ENCODE peak calls at places on chromosomes 2 and 18, in five cellular contexts. D is mammary epithelial cell, Y is cardiac muscle cell, G is heart left ventricle, J is PC-3. R is an unnamed sample.

GRCh38 chr18:74768096-74768495 is 170.4 kb downstream of the ZNF407 start:
- DNase-seq in D (no peak), Y (no peak), G (no peak), J (no peak), R (no peak)

GRCh38 chr18:10234912-10235439 is 219.5 kb upstream of the APCDD1 start:
- DNase-seq in D (peak; percentile 66), Y (peak; percentile 91), G (no peak), J (no peak), R (no peak)

GRCh38 chr18:5879479-5879882 is 15.8 kb downstream of the TMEM200C start:
- DNase-seq in D (peak; percentile 8), Y (peak; percentile 60), G (no peak), J (peak; percentile 58), R (no peak)

GRCh38 chr18:75073654-75074053 is 135.3 kb downstream of the PTGR3 start:
- DNase-seq in D (no peak), Y (no peak), G (no peak), J (no peak), R (no peak)

GRCh38 chr2:28377201-28377816 is 15.3 kb upstream of the FOSL2 start:
- DNase-seq in D (peak; percentile 52), Y (no peak), G (no peak), J (no peak), R (no peak)

GRCh38 chr18:75923169-75923568 is 495.7 kb upstream of the SMIM21 start:
- DNase-seq in D (peak; percentile 4), Y (peak; percentile 71), G (no peak), J (peak; percentile 31), R (peak; percentile 89)

GRCh38 chr2:233457356-233457755 is 103.1 kb downstream of the DGKD start:
- DNase-seq in D (no peak), Y (no peak), G (peak; percentile 29), J (no peak), R (no peak)

GRCh38 chr18:10205136-10205535 is 249.3 kb upstream of the APCDD1 start:
- DNase-seq in D (no peak), Y (peak; percentile 40), G (no peak), J (no peak), R (peak; percentile 27)

GRCh38 chr2:46956981-46957531 is 41.5 kb upstream of the MCFD2 start:
- DNase-seq in D (no peak), Y (no peak), G (no peak), J (no peak), R (peak; percentile 64)

GRCh38 chr2:122061206-122061605 is 305.8 kb downstream of the TSN start:
- DNase-seq in D (no peak), Y (no peak), G (no peak), J (no peak), R (no peak)

GRCh38 chr18:10406172-10406663 is 48.2 kb upstream of the APCDD1 start:
- DNase-seq in D (no peak), Y (no peak), G (no peak), J (no peak), R (no peak)

GRCh38 chr2:160111951-160112798 is 49.8 kb upstream of the PLA2R1 start:
- DNase-seq in D (no peak), Y (no peak), G (no peak), J (no peak), R (no peak)

GRCh38 chr2:86293612-86294011 is 43.8 kb downstream of the REEP1 start:
- DNase-seq in D (no peak), Y (no peak), G (no peak), J (peak; percentile 35), R (no peak)

GRCh38 chr2:191376981-191377629 is 131.9 kb downstream of the MYO1B start:
- DNase-seq in D (peak; percentile 86), Y (peak; percentile 93), G (no peak), J (peak; percentile 87), R (peak; percentile 85)

GRCh38 chr2:219567791-219568361 is 3.5 kb downstream of the OBSL1 start:
- DNase-seq in D (no peak), Y (no peak), G (no peak), J (no peak), R (no peak)

GRCh38 chr2:130795431-130795830 is 40.1 kb downstream of the AMER3 start:
- DNase-seq in D (peak; percentile 35), Y (no peak), G (no peak), J (peak; percentile 28), R (no peak)

GRCh38 chr18:5420909-5421308 is 122.9 kb downstream of the EPB41L3 start:
- DNase-seq in D (no peak), Y (no peak), G (no peak), J (no peak), R (no peak)

GRCh38 chr2:239471011-239471792 is 70.4 kb upstream of the HDAC4 start:
- DNase-seq in D (no peak), Y (no peak), G (no peak), J (no peak), R (no peak)

GRCh38 chr2:96116424-96116878 is at the start of gene ADRA2B:
- DNase-seq in D (peak; percentile 74), Y (peak; percentile 36), G (peak; percentile 86), J (peak; percentile 52), R (peak; percentile 82)

GRCh38 chr2:105393373-105394055 is 5.3 kb downstream of the FHL2 start:
- DNase-seq in D (no peak), Y (peak; percentile 95), G (peak; percentile 70), J (no peak), R (no peak)

GRCh38 chr2:43020990-43021677 is 205.3 kb downstream of the ZFP36L2 start:
- DNase-seq in D (peak; percentile 72), Y (no peak), G (no peak), J (no peak), R (no peak)

GRCh38 chr18:8841781-8842485 is 136.6 kb downstream of the MTCL1 start:
- DNase-seq in D (peak; percentile 76), Y (no peak), G (no peak), J (peak; percentile 27), R (no peak)

GRCh38 chr2:63403820-63404219 is 184.5 kb downstream of the WDPCP start:
- DNase-seq in D (no peak), Y (no peak), G (no peak), J (no peak), R (no peak)

GRCh38 chr2:145563752-145564615 is 1044.1 kb upstream of the ZEB2 start:
- DNase-seq in D (peak; percentile 80), Y (no peak), G (no peak), J (peak; percentile 49), R (peak; percentile 66)

GRCh38 chr2:68196120-68196716 is 38.5 kb downstream of the PNO1 start:
- DNase-seq in D (peak; percentile 27), Y (no peak), G (no peak), J (peak; percentile 76), R (peak; percentile 51)

GRCh38 chr2:186959486-186959885 is 110.5 kb upstream of the ZSWIM2 start:
- DNase-seq in D (no peak), Y (no peak), G (no peak), J (no peak), R (no peak)

GRCh38 chr18:11826836-11827235 is 24.4 kb upstream of the CHMP1B start:
- DNase-seq in D (no peak), Y (no peak), G (no peak), J (no peak), R (no peak)

GRCh38 chr2:222483513-222484039 is 59.2 kb downstream of the SGPP2 start:
- DNase-seq in D (no peak), Y (no peak), G (no peak), J (no peak), R (peak; percentile 21)

GRCh38 chr18:28494151-28494550 is 317.2 kb upstream of the CDH2 start:
- DNase-seq in D (no peak), Y (peak; percentile 67), G (no peak), J (no peak), R (no peak)

GRCh38 chr18:394276-394996 is 106.1 kb downstream of the COLEC12 start:
- DNase-seq in D (no peak), Y (no peak), G (no peak), J (no peak), R (peak; percentile 18)

GRCh38 chr2:213202006-213202405 is 50.6 kb upstream of the IKZF2 start:
- DNase-seq in D (no peak), Y (peak; percentile 36), G (no peak), J (no peak), R (peak; percentile 16)

DNA sequence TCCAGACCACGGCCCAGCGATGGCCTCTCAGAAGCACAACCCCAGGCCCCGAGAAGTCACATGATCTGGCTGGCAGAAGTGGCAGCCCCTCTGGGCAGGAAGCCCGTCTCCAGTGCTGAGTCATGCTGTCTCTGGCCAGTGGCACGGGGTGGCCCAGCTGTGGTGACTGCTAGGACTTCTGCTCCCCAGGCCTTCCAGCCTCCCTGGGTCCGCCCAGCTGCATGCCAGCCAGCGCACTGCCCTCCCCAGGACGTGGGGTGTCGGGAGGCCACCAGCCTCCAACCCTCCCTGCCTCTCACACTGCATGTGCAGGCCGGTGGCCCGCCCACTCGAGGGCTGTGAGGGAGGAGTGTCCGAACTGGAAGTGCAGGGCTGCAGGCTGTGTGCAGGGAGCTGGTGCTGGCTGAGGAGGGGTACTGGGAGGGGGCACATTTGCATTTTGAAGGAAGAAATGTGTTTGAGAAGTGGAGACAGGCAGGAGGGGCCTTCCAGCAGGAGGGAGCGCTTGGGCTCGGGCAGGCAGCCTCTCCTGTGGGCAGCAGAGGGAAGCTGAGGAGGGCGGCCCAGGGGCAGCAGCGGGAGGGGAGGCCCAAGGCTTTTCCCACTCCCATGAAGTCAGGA is 17.0 kb upstream of the HPCAL1 start:
- DNase-seq in D (peak; percentile 49), Y (peak; percentile 48), G (peak; percentile 91), J (peak; percentile 89), R (peak; percentile 90)
- H3K27ac ChIP-seq in D (no peak overlapping the region), Y (no peak overlapping the region), G (peak overlapping the region; percentile 75), J (peak overlapping the region; percentile 95), R (peak overlapping the region; percentile 67)

DNA sequence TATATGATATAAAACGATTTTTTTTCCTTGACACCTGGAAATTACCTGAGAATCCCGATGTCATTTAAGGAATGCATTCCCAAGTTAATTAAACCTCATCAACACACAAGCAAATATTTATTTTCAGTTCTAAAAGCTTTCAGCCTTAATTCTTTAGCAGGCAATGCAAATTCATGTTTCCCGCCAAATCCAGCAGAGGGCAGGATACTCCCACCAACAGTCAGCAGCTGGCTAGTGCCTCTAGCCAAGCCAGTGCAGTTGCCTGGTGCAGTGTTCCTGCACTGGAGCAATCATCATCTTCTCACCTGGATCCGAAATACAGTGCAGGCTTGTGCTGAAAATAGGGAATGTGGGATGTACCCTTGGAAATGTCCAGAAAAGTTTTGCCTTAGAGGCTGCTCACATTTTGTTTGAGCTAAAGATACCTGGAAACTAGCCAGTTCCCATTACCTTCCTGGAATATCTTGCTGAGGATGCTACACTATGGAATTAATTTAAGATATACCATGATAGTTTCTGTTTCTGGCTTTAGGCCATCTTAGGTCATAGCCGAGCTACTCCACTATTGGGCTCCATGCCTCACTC is 48.4 kb upstream of the CYTIP start:
- DNase-seq in D (peak; percentile 48), Y (peak; percentile 78), G (peak; percentile 68), J (peak; percentile 77), R (peak; percentile 75)
- H3K4me1 ChIP-seq in D (no peaks in the 10 kb centered on the region), Y (no peaks in the 10 kb centered on the region), G (no peaks in the 10 kb centered on the region), J (peaks cover 12% of the 10 kb centered on the region), R (peaks cover 29% of the 10 kb centered on the region)

GRCh38 chr2:120831891-120832290 is 96.2 kb downstream of the GLI2 start:
- DNase-seq in D (no peak), Y (no peak), G (peak; percentile 35), J (no peak), R (no peak)
- H3K27ac ChIP-seq in D (no peak overlapping the region), Y (no peak overlapping the region), G (no peak overlapping the region), J (no peak overlapping the region), R (no peak overlapping the region)

DNA sequence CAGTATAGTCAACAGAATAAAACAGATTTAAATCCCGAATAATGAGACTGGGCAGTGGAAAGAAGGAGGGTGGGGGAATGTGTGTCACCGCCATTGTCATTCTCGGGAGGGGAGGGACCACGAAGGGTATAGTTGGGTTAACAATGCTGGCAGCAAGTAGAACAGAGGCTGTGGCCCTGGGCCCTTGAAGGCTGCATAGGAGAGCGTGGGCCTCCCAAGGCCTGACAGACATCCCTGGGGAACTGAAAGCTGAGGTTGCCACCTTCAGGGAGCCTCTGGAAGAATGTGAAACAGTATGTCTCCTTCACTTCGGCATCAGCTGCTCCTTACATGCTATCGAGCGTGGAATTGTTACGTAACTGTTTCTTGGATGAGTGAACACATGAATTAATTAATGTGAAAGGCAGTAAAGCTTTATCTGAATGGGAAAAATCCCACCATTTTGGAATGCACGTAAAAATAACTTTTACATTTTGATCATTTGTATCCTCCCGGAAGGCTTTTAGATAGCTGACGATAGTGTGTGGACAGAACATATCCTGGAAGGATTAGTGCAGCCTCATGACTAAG is 92.8 kb upstream of the TTC39C start:
- DNase-seq in D (no peak), Y (no peak), G (no peak), J (no peak), R (no peak)
- H3K4me1 ChIP-seq in D (no peaks in the 10 kb centered on the region), Y (no peaks in the 10 kb centered on the region), G (no peaks in the 10 kb centered on the region), J (no peaks in the 10 kb centered on the region), R (no peaks in the 10 kb centered on the region)